ENCODE peak calls at places on chromosome 15, in four cellular contexts. One of them, this sample, is unnamed.

GRCh38 chr15:57640935-57641682 is 49.4 kb downstream of the MYZAP start:
- DNase-seq in ascending aorta: no peak
- DNase-seq in heart left ventricle: no peak
- DNase-seq in WERI-Rb-1: peak
- DNase-seq in this sample: no peak

GRCh38 chr15:33195283-33195682 is 769 bp upstream of the FMN1 start:
- DNase-seq in ascending aorta: no peak
- DNase-seq in heart left ventricle: no peak
- DNase-seq in WERI-Rb-1: peak
- DNase-seq in this sample: no peak

GRCh38 chr15:61682891-61683500 is 377.3 kb downstream of the VPS13C start:
- DNase-seq in ascending aorta: no peak
- DNase-seq in heart left ventricle: no peak
- DNase-seq in WERI-Rb-1: no peak
- DNase-seq in this sample: peak

GRCh38 chr15:88735212-88735611 is 68.0 kb upstream of the ACAN start:
- DNase-seq in ascending aorta: no peak
- DNase-seq in heart left ventricle: no peak
- DNase-seq in WERI-Rb-1: no peak
- DNase-seq in this sample: no peak

GRCh38 chr15:79923068-79923514 is 26.3 kb upstream of the MTHFS start:
- DNase-seq in ascending aorta: peak
- DNase-seq in heart left ventricle: peak
- DNase-seq in WERI-Rb-1: peak
- DNase-seq in this sample: peak

GRCh38 chr15:68186671-68187397 is 18.3 kb downstream of the CALML4 start:
- DNase-seq in ascending aorta: no peak
- DNase-seq in heart left ventricle: no peak
- DNase-seq in WERI-Rb-1: no peak
- DNase-seq in this sample: no peak

GRCh38 chr15:50210462-50211264 is 28.7 kb downstream of the SLC27A2 start:
- DNase-seq in ascending aorta: no peak
- DNase-seq in heart left ventricle: no peak
- DNase-seq in WERI-Rb-1: peak
- DNase-seq in this sample: no peak

GRCh38 chr15:90159213-90159612 is 41.9 kb upstream of the SEMA4B start:
- DNase-seq in ascending aorta: no peak
- DNase-seq in heart left ventricle: no peak
- DNase-seq in WERI-Rb-1: no peak
- DNase-seq in this sample: no peak

GRCh38 chr15:98760112-98760826 is 111.9 kb downstream of the IGF1R start:
- DNase-seq in ascending aorta: no peak
- DNase-seq in heart left ventricle: peak
- DNase-seq in WERI-Rb-1: no peak
- DNase-seq in this sample: peak

GRCh38 chr15:22806156-22806555 is 19.7 kb downstream of the NIPA1 start:
- DNase-seq in ascending aorta: peak
- DNase-seq in heart left ventricle: no peak
- DNase-seq in WERI-Rb-1: no peak
- DNase-seq in this sample: no peak

GRCh38 chr15:48993411-48993810 is 29.7 kb upstream of the SHC4 start:
- DNase-seq in ascending aorta: no peak
- DNase-seq in heart left ventricle: no peak
- DNase-seq in WERI-Rb-1: no peak
- DNase-seq in this sample: no peak

GRCh38 chr15:61095804-61096506 is 133.1 kb downstream of the RORA start:
- DNase-seq in ascending aorta: no peak
- DNase-seq in heart left ventricle: no peak
- DNase-seq in WERI-Rb-1: no peak
- DNase-seq in this sample: no peak

GRCh38 chr15:45139770-45140169 is 10.0 kb downstream of the DUOX1 start:
- DNase-seq in ascending aorta: no peak
- DNase-seq in heart left ventricle: no peak
- DNase-seq in WERI-Rb-1: no peak
- DNase-seq in this sample: peak

GRCh38 chr15:89299896-89300295 is 34.7 kb downstream of the POLG start:
- DNase-seq in ascending aorta: no peak
- DNase-seq in heart left ventricle: no peak
- DNase-seq in WERI-Rb-1: no peak
- DNase-seq in this sample: no peak

GRCh38 chr15:37206690-37207089 is 106.3 kb upstream of the MEIS2 start:
- DNase-seq in ascending aorta: no peak
- DNase-seq in heart left ventricle: no peak
- DNase-seq in WERI-Rb-1: no peak
- DNase-seq in this sample: no peak

GRCh38 chr15:92076536-92076935 is 223.0 kb downstream of the SLCO3A1 start:
- DNase-seq in ascending aorta: no peak
- DNase-seq in heart left ventricle: no peak
- DNase-seq in WERI-Rb-1: no peak
- DNase-seq in this sample: no peak

GRCh38 chr15:71385469-71385868 is 270.2 kb downstream of the THSD4 start:
- DNase-seq in ascending aorta: no peak
- DNase-seq in heart left ventricle: no peak
- DNase-seq in WERI-Rb-1: no peak
- DNase-seq in this sample: no peak

GRCh38 chr15:38862104-38862503 is 297.5 kb upstream of the RASGRP1 start:
- DNase-seq in ascending aorta: no peak
- DNase-seq in heart left ventricle: no peak
- DNase-seq in WERI-Rb-1: no peak
- DNase-seq in this sample: no peak

GRCh38 chr15:78007965-78008886 is 69.3 kb downstream of the TBC1D2B start:
- DNase-seq in ascending aorta: no peak
- DNase-seq in heart left ventricle: peak
- DNase-seq in WERI-Rb-1: no peak
- DNase-seq in this sample: peak

GRCh38 chr15:76976572-76977270 is 18.2 kb upstream of the PSTPIP1 start:
- DNase-seq in ascending aorta: peak
- DNase-seq in heart left ventricle: no peak
- DNase-seq in WERI-Rb-1: no peak
- DNase-seq in this sample: no peak

GRCh38 chr15:57526076-57526475 is 65.6 kb upstream of the MYZAP start:
- DNase-seq in ascending aorta: no peak
- DNase-seq in heart left ventricle: no peak
- DNase-seq in WERI-Rb-1: no peak
- DNase-seq in this sample: no peak

GRCh38 chr15:32717290-32718081 is at the start of gene GREM1:
- DNase-seq in ascending aorta: no peak
- DNase-seq in heart left ventricle: no peak
- DNase-seq in WERI-Rb-1: peak
- DNase-seq in this sample: no peak

GRCh38 chr15:72998226-72998625 is 54.0 kb upstream of the NEO1 start:
- DNase-seq in ascending aorta: no peak
- DNase-seq in heart left ventricle: no peak
- DNase-seq in WERI-Rb-1: no peak
- DNase-seq in this sample: no peak

GRCh38 chr15:101820781-101821180 is 8.8 kb downstream of the OR4F15 start:
- DNase-seq in ascending aorta: no peak
- DNase-seq in heart left ventricle: no peak
- DNase-seq in WERI-Rb-1: no peak
- DNase-seq in this sample: no peak

GRCh38 chr15:26087881-26088280 is 224.8 kb upstream of the ATP10A start:
- DNase-seq in ascending aorta: no peak
- DNase-seq in heart left ventricle: no peak
- DNase-seq in WERI-Rb-1: no peak
- DNase-seq in this sample: no peak
- H3K27ac ChIP-seq in ascending aorta: no peak
- H3K27ac ChIP-seq in heart left ventricle: no peak
- H3K27ac ChIP-seq in WERI-Rb-1: no peak
- H3K27ac ChIP-seq in this sample: no peak

GRCh38 chr15:83305696-83306291 is 21.3 kb upstream of the BNC1 start:
- DNase-seq in ascending aorta: no peak
- DNase-seq in heart left ventricle: no peak
- DNase-seq in WERI-Rb-1: peak
- DNase-seq in this sample: peak
- H3K4me3 ChIP-seq in ascending aorta: no peak
- H3K4me3 ChIP-seq in heart left ventricle: no peak
- H3K4me3 ChIP-seq in WERI-Rb-1: peak
- H3K4me3 ChIP-seq in this sample: no peak

GRCh38 chr15:66650433-66650832 is 51.6 kb upstream of the SMAD6 start:
- DNase-seq in ascending aorta: peak
- DNase-seq in heart left ventricle: peak
- DNase-seq in WERI-Rb-1: no peak
- DNase-seq in this sample: peak

GRCh38 chr15:66647358-66647757 is 54.7 kb upstream of the SMAD6 start:
- DNase-seq in ascending aorta: no peak
- DNase-seq in heart left ventricle: peak
- DNase-seq in WERI-Rb-1: no peak
- DNase-seq in this sample: no peak

GRCh38 chr15:66646799-66647198 is 55.2 kb upstream of the SMAD6 start:
- DNase-seq in ascending aorta: no peak
- DNase-seq in heart left ventricle: no peak
- DNase-seq in WERI-Rb-1: no peak
- DNase-seq in this sample: no peak

GRCh38 chr15:66649235-66649984 is 52.6 kb upstream of the SMAD6 start:
- DNase-seq in ascending aorta: no peak
- DNase-seq in heart left ventricle: no peak
- DNase-seq in WERI-Rb-1: no peak
- DNase-seq in this sample: no peak

DNA sequence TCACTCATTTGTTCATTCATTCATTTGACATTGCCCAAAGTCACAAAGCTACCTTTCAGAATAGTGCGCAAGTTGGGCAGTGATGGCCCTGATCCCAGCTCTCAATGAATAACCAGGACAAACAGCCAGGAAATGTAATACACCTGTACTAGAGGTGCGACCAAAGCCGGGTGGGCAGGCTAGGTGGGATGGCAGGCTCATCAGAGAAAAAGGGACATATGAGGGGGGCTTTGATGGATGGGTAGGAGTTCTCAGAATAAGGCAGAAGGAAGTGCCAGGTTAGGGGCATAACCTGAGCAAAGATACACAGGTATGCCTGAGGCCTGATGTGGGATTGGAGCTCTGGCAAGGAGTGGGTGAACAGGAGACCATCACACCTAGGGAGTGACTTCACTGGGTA is 53.4 kb upstream of the SMAD6 start:
- DNase-seq in ascending aorta: no peak
- DNase-seq in heart left ventricle: no peak
- DNase-seq in WERI-Rb-1: no peak
- DNase-seq in this sample: no peak
- H3K27ac ChIP-seq in ascending aorta: no peak
- H3K27ac ChIP-seq in heart left ventricle: no peak
- H3K27ac ChIP-seq in WERI-Rb-1: no peak
- H3K27ac ChIP-seq in this sample: no peak

GRCh38 chr15:84985158-84985557 is 3.5 kb downstream of the PDE8A start:
- DNase-seq in ascending aorta: no peak
- DNase-seq in heart left ventricle: no peak
- DNase-seq in WERI-Rb-1: no peak
- DNase-seq in this sample: no peak
- H3K4me3 ChIP-seq in ascending aorta: no peak
- H3K4me3 ChIP-seq in heart left ventricle: no peak
- H3K4me3 ChIP-seq in WERI-Rb-1: no peak
- H3K4me3 ChIP-seq in this sample: no peak

GRCh38 chr15:63368503-63368902 is 13.1 kb downstream of the CA12 start:
- DNase-seq in ascending aorta: no peak
- DNase-seq in heart left ventricle: no peak
- DNase-seq in WERI-Rb-1: no peak
- DNase-seq in this sample: no peak
- H3K27ac ChIP-seq in ascending aorta: peak
- H3K27ac ChIP-seq in heart left ventricle: no peak
- H3K27ac ChIP-seq in WERI-Rb-1: no peak
- H3K27ac ChIP-seq in this sample: peak

GRCh38 chr15:52877255-52877654 is 87.1 kb upstream of the ONECUT1 start:
- DNase-seq in ascending aorta: no peak
- DNase-seq in heart left ventricle: no peak
- DNase-seq in WERI-Rb-1: no peak
- DNase-seq in this sample: no peak
- H3K4me3 ChIP-seq in ascending aorta: no peak
- H3K4me3 ChIP-seq in heart left ventricle: no peak
- H3K4me3 ChIP-seq in WERI-Rb-1: no peak
- H3K4me3 ChIP-seq in this sample: no peak

GRCh38 chr15:31330836-31331235 is 4.2 kb downstream of the KLF13 start:
- DNase-seq in ascending aorta: no peak
- DNase-seq in heart left ventricle: no peak
- DNase-seq in WERI-Rb-1: no peak
- DNase-seq in this sample: no peak
- H3K27ac ChIP-seq in ascending aorta: no peak
- H3K27ac ChIP-seq in heart left ventricle: peak
- H3K27ac ChIP-seq in WERI-Rb-1: no peak
- H3K27ac ChIP-seq in this sample: peak

DNA sequence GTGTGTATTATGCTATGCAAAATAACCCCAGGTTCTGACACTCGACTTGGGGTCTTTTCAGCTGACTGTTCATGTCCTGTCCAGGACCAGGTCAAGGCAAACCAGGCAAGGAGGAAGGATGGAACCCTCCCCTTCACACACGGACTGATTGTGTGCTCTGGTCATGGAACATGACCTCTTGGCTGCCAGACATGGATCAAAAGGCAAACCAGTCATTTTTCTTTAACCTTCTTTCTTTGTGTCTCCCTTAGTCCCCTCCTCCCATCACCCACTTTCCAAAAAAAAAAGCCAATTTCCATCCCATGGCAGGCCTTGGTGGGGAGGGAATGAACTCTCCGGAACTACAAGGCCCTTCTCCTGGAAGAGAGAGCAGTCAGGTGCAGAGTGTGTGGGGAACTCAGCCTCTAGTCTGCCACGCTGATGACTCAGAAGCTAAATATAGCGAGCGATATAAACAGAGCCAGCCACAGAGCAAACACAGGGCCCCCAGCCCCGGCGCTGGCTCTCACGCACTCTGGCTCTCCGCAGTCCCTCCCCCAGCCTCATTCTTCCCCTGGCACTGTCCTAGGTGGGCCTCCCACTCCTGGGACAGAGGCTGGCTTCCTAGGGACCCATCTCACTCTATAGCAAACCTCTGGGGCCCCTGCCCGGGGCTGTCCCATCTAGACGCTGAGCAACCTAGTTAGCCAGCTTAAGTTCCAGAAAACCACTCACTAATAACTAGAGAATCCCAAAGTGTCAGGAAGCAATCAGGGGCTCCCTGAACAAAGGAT is 10.0 kb downstream of the BMF start:
- DNase-seq in ascending aorta: peak
- DNase-seq in heart left ventricle: peak
- DNase-seq in WERI-Rb-1: peak
- DNase-seq in this sample: peak
- H3K4me3 ChIP-seq in ascending aorta: peak
- H3K4me3 ChIP-seq in heart left ventricle: no peak
- H3K4me3 ChIP-seq in WERI-Rb-1: no peak
- H3K4me3 ChIP-seq in this sample: no peak

This sample was measured in lung.